ENCODE peak calls at places on chromosomes 11 and 22, in six cellular contexts. One of them, this sample, is unnamed.

GRCh38 chr22:21642584-21643448 is 714 bp downstream of the SDF2L1 start:
- DNase-seq in A549: peak; percentile 51
- DNase-seq in PC-3: peak; percentile 69
- DNase-seq in epithelial cell of esophagus: peak; percentile 67
- DNase-seq in tibial nerve: no peak
- DNase-seq in fibroblast of mammary gland: peak; percentile 43
- DNase-seq in this sample: peak; percentile 43

GRCh38 chr22:35353318-35353717 is 27.6 kb upstream of the HMOX1 start:
- DNase-seq in A549: no peak
- DNase-seq in PC-3: no peak
- DNase-seq in epithelial cell of esophagus: no peak
- DNase-seq in tibial nerve: no peak
- DNase-seq in fibroblast of mammary gland: no peak
- DNase-seq in this sample: no peak

GRCh38 chr11:104343578-104343977 is 179.6 kb upstream of the PDGFD start:
- DNase-seq in A549: peak; percentile 0
- DNase-seq in PC-3: peak; percentile 63
- DNase-seq in epithelial cell of esophagus: peak; percentile 36
- DNase-seq in tibial nerve: no peak
- DNase-seq in fibroblast of mammary gland: peak; percentile 11
- DNase-seq in this sample: peak; percentile 34

GRCh38 chr11:9701799-9702198 is 37.9 kb downstream of the SWAP70 start:
- DNase-seq in A549: no peak
- DNase-seq in PC-3: no peak
- DNase-seq in epithelial cell of esophagus: no peak
- DNase-seq in tibial nerve: no peak
- DNase-seq in fibroblast of mammary gland: no peak
- DNase-seq in this sample: no peak

GRCh38 chr11:7844986-7845385 is 48.2 kb upstream of the OR5P2 start:
- DNase-seq in A549: no peak
- DNase-seq in PC-3: no peak
- DNase-seq in epithelial cell of esophagus: no peak
- DNase-seq in tibial nerve: no peak
- DNase-seq in fibroblast of mammary gland: no peak
- DNase-seq in this sample: no peak

GRCh38 chr22:44380716-44381500 is 68.2 kb upstream of the SHISAL1 start:
- DNase-seq in A549: no peak
- DNase-seq in PC-3: no peak
- DNase-seq in epithelial cell of esophagus: no peak
- DNase-seq in tibial nerve: no peak
- DNase-seq in fibroblast of mammary gland: no peak
- DNase-seq in this sample: no peak

GRCh38 chr11:46382644-46383403 is 1.4 kb downstream of the MDK start:
- DNase-seq in A549: peak; percentile 90
- DNase-seq in PC-3: peak; percentile 36
- DNase-seq in epithelial cell of esophagus: peak; percentile 57
- DNase-seq in tibial nerve: no peak
- DNase-seq in fibroblast of mammary gland: peak; percentile 53
- DNase-seq in this sample: no peak

GRCh38 chr22:38172016-38172431 is 9.6 kb downstream of the PLA2G6 start:
- DNase-seq in A549: no peak
- DNase-seq in PC-3: no peak
- DNase-seq in epithelial cell of esophagus: peak; percentile 98
- DNase-seq in tibial nerve: no peak
- DNase-seq in fibroblast of mammary gland: peak; percentile 64
- DNase-seq in this sample: peak; percentile 98

GRCh38 chr11:25247336-25247735 is 750.5 kb downstream of the LUZP2 start:
- DNase-seq in A549: no peak
- DNase-seq in PC-3: peak; percentile 51
- DNase-seq in epithelial cell of esophagus: peak; percentile 35
- DNase-seq in tibial nerve: no peak
- DNase-seq in fibroblast of mammary gland: no peak
- DNase-seq in this sample: peak; percentile 63

GRCh38 chr11:27241316-27242122 is 121.5 kb downstream of the CCDC34 start:
- DNase-seq in A549: no peak
- DNase-seq in PC-3: peak; percentile 84
- DNase-seq in epithelial cell of esophagus: peak; percentile 83
- DNase-seq in tibial nerve: no peak
- DNase-seq in fibroblast of mammary gland: peak; percentile 93
- DNase-seq in this sample: peak; percentile 93

GRCh38 chr11:69539416-69540117 is 58.1 kb downstream of the LINC01488 start:
- DNase-seq in A549: no peak
- DNase-seq in PC-3: no peak
- DNase-seq in epithelial cell of esophagus: no peak
- DNase-seq in tibial nerve: no peak
- DNase-seq in fibroblast of mammary gland: no peak
- DNase-seq in this sample: no peak

GRCh38 chr11:72842644-72843330 is 28.6 kb downstream of the ATG16L2 start:
- DNase-seq in A549: no peak
- DNase-seq in PC-3: no peak
- DNase-seq in epithelial cell of esophagus: no peak
- DNase-seq in tibial nerve: no peak
- DNase-seq in fibroblast of mammary gland: no peak
- DNase-seq in this sample: no peak

GRCh38 chr11:34425863-34426262 is 12.9 kb upstream of the CAT start:
- DNase-seq in A549: no peak
- DNase-seq in PC-3: peak; percentile 61
- DNase-seq in epithelial cell of esophagus: no peak
- DNase-seq in tibial nerve: no peak
- DNase-seq in fibroblast of mammary gland: peak; percentile 78
- DNase-seq in this sample: no peak

GRCh38 chr11:73538381-73538872 is 59.5 kb downstream of the FAM168A start:
- DNase-seq in A549: no peak
- DNase-seq in PC-3: no peak
- DNase-seq in epithelial cell of esophagus: no peak
- DNase-seq in tibial nerve: no peak
- DNase-seq in fibroblast of mammary gland: no peak
- DNase-seq in this sample: no peak

GRCh38 chr11:87236368-87236767 is 198.6 kb downstream of the TMEM135 start:
- DNase-seq in A549: no peak
- DNase-seq in PC-3: peak; percentile 44
- DNase-seq in epithelial cell of esophagus: peak; percentile 24
- DNase-seq in tibial nerve: no peak
- DNase-seq in fibroblast of mammary gland: peak; percentile 50
- DNase-seq in this sample: peak; percentile 5

GRCh38 chr11:61079416-61080150 is 22.7 kb upstream of the CD5 start:
- DNase-seq in A549: no peak
- DNase-seq in PC-3: no peak
- DNase-seq in epithelial cell of esophagus: no peak
- DNase-seq in tibial nerve: no peak
- DNase-seq in fibroblast of mammary gland: no peak
- DNase-seq in this sample: no peak

GRCh38 chr11:60912223-60912850 is 1.6 kb upstream of the TMEM109 start:
- DNase-seq in A549: no peak
- DNase-seq in PC-3: no peak
- DNase-seq in epithelial cell of esophagus: no peak
- DNase-seq in tibial nerve: no peak
- DNase-seq in fibroblast of mammary gland: no peak
- DNase-seq in this sample: no peak

GRCh38 chr11:128603752-128604472 is 16.6 kb upstream of the ETS1 start:
- DNase-seq in A549: no peak
- DNase-seq in PC-3: no peak
- DNase-seq in epithelial cell of esophagus: no peak
- DNase-seq in tibial nerve: no peak
- DNase-seq in fibroblast of mammary gland: no peak
- DNase-seq in this sample: no peak

GRCh38 chr11:108647701-108648527 is 17.0 kb upstream of the DDX10 start:
- DNase-seq in A549: peak; percentile 18
- DNase-seq in PC-3: peak; percentile 88
- DNase-seq in epithelial cell of esophagus: peak; percentile 92
- DNase-seq in tibial nerve: no peak
- DNase-seq in fibroblast of mammary gland: peak; percentile 83
- DNase-seq in this sample: peak; percentile 87

GRCh38 chr22:31046591-31047226 is 34.4 kb upstream of the SMTN start:
- DNase-seq in A549: no peak
- DNase-seq in PC-3: no peak
- DNase-seq in epithelial cell of esophagus: no peak
- DNase-seq in tibial nerve: peak; percentile 23
- DNase-seq in fibroblast of mammary gland: peak; percentile 62
- DNase-seq in this sample: no peak

GRCh38 chr22:43412808-43413785 is 1.3 kb downstream of the MPPED1 start:
- DNase-seq in A549: no peak
- DNase-seq in PC-3: no peak
- DNase-seq in epithelial cell of esophagus: no peak
- DNase-seq in tibial nerve: no peak
- DNase-seq in fibroblast of mammary gland: no peak
- DNase-seq in this sample: no peak

GRCh38 chr11:65826972-65827773 is 6.6 kb upstream of the SNX32 start:
- DNase-seq in A549: no peak
- DNase-seq in PC-3: no peak
- DNase-seq in epithelial cell of esophagus: no peak
- DNase-seq in tibial nerve: no peak
- DNase-seq in fibroblast of mammary gland: no peak
- DNase-seq in this sample: no peak

GRCh38 chr11:34266090-34266912 is 91.5 kb downstream of the ABTB2 start:
- DNase-seq in A549: no peak
- DNase-seq in PC-3: peak; percentile 78
- DNase-seq in epithelial cell of esophagus: peak; percentile 35
- DNase-seq in tibial nerve: peak; percentile 48
- DNase-seq in fibroblast of mammary gland: peak; percentile 96
- DNase-seq in this sample: no peak

GRCh38 chr11:44954051-44954906 is 3.6 kb upstream of the TP53I11 start:
- DNase-seq in A549: no peak
- DNase-seq in PC-3: no peak
- DNase-seq in epithelial cell of esophagus: no peak
- DNase-seq in tibial nerve: no peak
- DNase-seq in fibroblast of mammary gland: no peak
- DNase-seq in this sample: no peak

GRCh38 chr11:123139206-123139605 is 55.8 kb downstream of the CLMP start:
- DNase-seq in A549: no peak
- DNase-seq in PC-3: no peak
- DNase-seq in epithelial cell of esophagus: no peak
- DNase-seq in tibial nerve: no peak
- DNase-seq in fibroblast of mammary gland: no peak
- DNase-seq in this sample: no peak

GRCh38 chr11:64150481-64151239 is 15.3 kb downstream of the MACROD1 start:
- DNase-seq in A549: no peak
- DNase-seq in PC-3: no peak
- DNase-seq in epithelial cell of esophagus: no peak
- DNase-seq in tibial nerve: no peak
- DNase-seq in fibroblast of mammary gland: no peak
- DNase-seq in this sample: no peak

GRCh38 chr11:36261094-36261493 is 28.1 kb downstream of the COMMD9 start:
- DNase-seq in A549: no peak
- DNase-seq in PC-3: no peak
- DNase-seq in epithelial cell of esophagus: no peak
- DNase-seq in tibial nerve: no peak
- DNase-seq in fibroblast of mammary gland: no peak
- DNase-seq in this sample: no peak

GRCh38 chr11:60936467-60937143 is 12.3 kb downstream of the TMEM132A start:
- DNase-seq in A549: no peak
- DNase-seq in PC-3: no peak
- DNase-seq in epithelial cell of esophagus: no peak
- DNase-seq in tibial nerve: no peak
- DNase-seq in fibroblast of mammary gland: no peak
- DNase-seq in this sample: no peak

GRCh38 chr11:92399702-92400101 is 175.1 kb downstream of the FAT3 start:
- DNase-seq in A549: no peak
- DNase-seq in PC-3: no peak
- DNase-seq in epithelial cell of esophagus: peak; percentile 8
- DNase-seq in tibial nerve: no peak
- DNase-seq in fibroblast of mammary gland: no peak
- DNase-seq in this sample: no peak
- TF ChIP-seq CTCF in A549: no peak
- TF ChIP-seq CTCF in PC-3: peak; percentile 22
- TF ChIP-seq CTCF in epithelial cell of esophagus: no peak
- TF ChIP-seq CTCF in tibial nerve: no peak
- TF ChIP-seq CTCF in fibroblast of mammary gland: peak; percentile 1
- TF ChIP-seq CTCF in this sample: no peak

DNA sequence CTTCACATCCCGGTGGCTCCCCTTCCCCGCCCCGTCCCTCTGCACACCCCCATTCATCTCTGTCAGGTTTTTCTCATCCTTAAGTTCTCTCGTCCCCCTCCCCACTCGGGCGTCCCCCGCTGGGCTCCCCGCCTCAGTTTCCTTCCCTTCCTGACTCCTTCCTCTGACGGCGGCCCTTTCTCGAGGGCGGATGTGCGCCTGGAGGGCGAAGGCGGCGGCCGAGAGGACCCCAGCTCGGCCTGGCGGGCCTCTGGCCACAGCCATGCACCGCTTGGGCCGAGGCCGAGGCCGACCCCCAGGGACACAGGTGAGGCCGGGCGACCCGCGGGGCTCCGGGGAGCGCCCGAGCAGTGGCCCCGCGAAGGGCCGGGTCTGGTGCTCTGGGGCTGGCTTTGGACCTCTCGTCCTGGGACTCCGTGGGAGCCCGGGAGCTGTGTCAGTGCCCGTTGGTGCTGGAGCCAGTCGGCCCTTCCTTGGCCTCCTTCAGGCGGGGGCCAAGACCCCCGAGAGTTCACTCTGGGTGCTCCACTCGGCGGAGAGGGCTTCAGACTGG is 2.9 kb downstream of the PHLDB1 start:
- DNase-seq in A549: no peak
- DNase-seq in PC-3: no peak
- DNase-seq in epithelial cell of esophagus: no peak
- DNase-seq in tibial nerve: no peak
- DNase-seq in fibroblast of mammary gland: no peak
- DNase-seq in this sample: no peak
- H3K4me3 ChIP-seq in A549: no peak overlapping the region
- H3K4me3 ChIP-seq in PC-3: no peak overlapping the region
- H3K4me3 ChIP-seq in epithelial cell of esophagus: no peak overlapping the region
- H3K4me3 ChIP-seq in tibial nerve: peak overlapping the region; percentile 68
- H3K4me3 ChIP-seq in fibroblast of mammary gland: peak overlapping the region; percentile 90
- H3K4me3 ChIP-seq in this sample: no peak overlapping the region

DNA sequence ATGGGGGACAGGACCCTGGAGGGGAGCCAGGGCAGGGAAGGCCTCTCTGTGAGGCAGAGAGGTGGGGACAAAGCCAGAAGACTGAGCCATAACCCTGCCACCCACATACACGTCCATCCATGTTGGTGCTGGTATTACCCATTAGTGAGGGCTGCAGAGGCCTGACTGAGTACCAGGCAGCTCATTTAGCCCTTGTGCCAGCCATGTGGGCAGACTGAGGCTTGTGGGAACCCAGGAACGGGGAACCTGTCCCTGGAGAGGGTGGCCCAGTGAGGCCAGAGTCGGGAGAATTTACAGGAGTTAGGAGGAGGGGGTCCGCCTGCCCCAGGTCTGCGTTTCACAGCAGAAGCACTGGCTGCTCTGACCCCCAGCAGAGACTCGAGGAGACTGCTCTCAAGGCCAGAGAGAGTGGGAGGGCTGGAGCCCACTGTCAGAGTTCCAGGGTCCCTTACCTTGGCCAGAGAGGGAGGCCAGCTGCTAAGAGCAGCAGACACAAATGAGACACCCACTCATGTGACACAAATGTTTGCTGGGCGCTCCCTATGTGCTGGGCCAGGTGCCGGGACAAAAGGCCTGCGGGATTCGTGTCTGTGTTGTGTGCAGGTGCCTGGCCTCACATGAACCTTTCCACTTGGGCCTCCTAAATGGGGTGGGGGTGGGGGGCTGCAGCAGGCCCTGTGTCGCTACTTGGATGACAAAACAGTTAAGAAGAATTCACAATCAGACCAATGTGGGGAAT is 2.7 kb upstream of the TNFRSF13C start:
- DNase-seq in A549: no peak
- DNase-seq in PC-3: no peak
- DNase-seq in epithelial cell of esophagus: no peak
- DNase-seq in tibial nerve: no peak
- DNase-seq in fibroblast of mammary gland: no peak
- DNase-seq in this sample: no peak
- TF ChIP-seq CTCF in A549: no peak
- TF ChIP-seq CTCF in PC-3: no peak
- TF ChIP-seq CTCF in epithelial cell of esophagus: no peak
- TF ChIP-seq CTCF in tibial nerve: no peak
- TF ChIP-seq CTCF in fibroblast of mammary gland: no peak
- TF ChIP-seq CTCF in this sample: no peak

GRCh38 chr22:23520875-23521441 is 59.1 kb downstream of the IGLL1 start:
- DNase-seq in A549: peak; percentile 15
- DNase-seq in PC-3: no peak
- DNase-seq in epithelial cell of esophagus: peak; percentile 19
- DNase-seq in tibial nerve: peak; percentile 32
- DNase-seq in fibroblast of mammary gland: peak; percentile 38
- DNase-seq in this sample: no peak
- H3K4me3 ChIP-seq in A549: peak overlapping the region; percentile 44
- H3K4me3 ChIP-seq in PC-3: peak overlapping the region; percentile 68
- H3K4me3 ChIP-seq in epithelial cell of esophagus: no peak overlapping the region
- H3K4me3 ChIP-seq in tibial nerve: peak overlapping the region; percentile 54
- H3K4me3 ChIP-seq in fibroblast of mammary gland: peak overlapping the region; percentile 41
- H3K4me3 ChIP-seq in this sample: no peak overlapping the region

This sample was measured in bronchial epithelial cell.